ENCODE peak calls at places on chromosomes 16 and 17, in five cellular contexts. One of them, this sample, is unnamed.

GRCh38 chr16:55568151-55568693 is 1.7 kb downstream of the CAPNS2 start:
- DNase-seq in A549: no peak
- DNase-seq in caudate nucleus: no peak
- DNase-seq in esophagus squamous epithelium: no peak
- DNase-seq in cardiac muscle cell: no peak
- DNase-seq in this sample: no peak

GRCh38 chr17:50630524-50631194 is 4.0 kb upstream of the ABCC3 start:
- DNase-seq in A549: peak; percentile 90
- DNase-seq in caudate nucleus: no peak
- DNase-seq in esophagus squamous epithelium: no peak
- DNase-seq in cardiac muscle cell: peak; percentile 23
- DNase-seq in this sample: peak; percentile 43

GRCh38 chr16:87794485-87795078 is 28.8 kb upstream of the KLHDC4 start:
- DNase-seq in A549: no peak
- DNase-seq in caudate nucleus: no peak
- DNase-seq in esophagus squamous epithelium: no peak
- DNase-seq in cardiac muscle cell: no peak
- DNase-seq in this sample: no peak

GRCh38 chr16:46690281-46691178 is 1.1 kb downstream of the ORC6 start:
- DNase-seq in A549: no peak
- DNase-seq in caudate nucleus: no peak
- DNase-seq in esophagus squamous epithelium: no peak
- DNase-seq in cardiac muscle cell: peak; percentile 51
- DNase-seq in this sample: no peak

GRCh38 chr16:72787519-72788268 is 260.2 kb downstream of the ZFHX3 start:
- DNase-seq in A549: no peak
- DNase-seq in caudate nucleus: no peak
- DNase-seq in esophagus squamous epithelium: no peak
- DNase-seq in cardiac muscle cell: peak; percentile 89
- DNase-seq in this sample: peak; percentile 64

GRCh38 chr16:87240211-87241134 is 76.7 kb downstream of the C16orf95 start:
- DNase-seq in A549: no peak
- DNase-seq in caudate nucleus: no peak
- DNase-seq in esophagus squamous epithelium: no peak
- DNase-seq in cardiac muscle cell: peak; percentile 22
- DNase-seq in this sample: no peak

GRCh38 chr17:14922421-14922820 is 342.7 kb downstream of the PMP22 start:
- DNase-seq in A549: no peak
- DNase-seq in caudate nucleus: peak; percentile 3
- DNase-seq in esophagus squamous epithelium: no peak
- DNase-seq in cardiac muscle cell: peak; percentile 42
- DNase-seq in this sample: no peak

GRCh38 chr17:36611345-36612072 is 10.1 kb downstream of the MRM1 start:
- DNase-seq in A549: no peak
- DNase-seq in caudate nucleus: no peak
- DNase-seq in esophagus squamous epithelium: no peak
- DNase-seq in cardiac muscle cell: peak; percentile 85
- DNase-seq in this sample: no peak

GRCh38 chr17:37146578-37147119 is 197.9 kb downstream of the AATF start:
- DNase-seq in A549: no peak
- DNase-seq in caudate nucleus: no peak
- DNase-seq in esophagus squamous epithelium: no peak
- DNase-seq in cardiac muscle cell: no peak
- DNase-seq in this sample: no peak

GRCh38 chr16:87653234-87653633 is 50.9 kb downstream of the JPH3 start:
- DNase-seq in A549: peak; percentile 60
- DNase-seq in caudate nucleus: no peak
- DNase-seq in esophagus squamous epithelium: no peak
- DNase-seq in cardiac muscle cell: no peak
- DNase-seq in this sample: no peak

GRCh38 chr16:3364774-3365427 is 9.2 kb downstream of the OR2C1 start:
- DNase-seq in A549: peak; percentile 81
- DNase-seq in caudate nucleus: peak; percentile 89
- DNase-seq in esophagus squamous epithelium: peak; percentile 53
- DNase-seq in cardiac muscle cell: peak; percentile 97
- DNase-seq in this sample: peak; percentile 87

GRCh38 chr17:45584092-45585036 is 93.8 kb upstream of the PLEKHM1 start:
- DNase-seq in A549: peak; percentile 84
- DNase-seq in caudate nucleus: no peak
- DNase-seq in esophagus squamous epithelium: no peak
- DNase-seq in cardiac muscle cell: peak; percentile 57
- DNase-seq in this sample: peak; percentile 59

GRCh38 chr17:48630925-48631692 is 5.0 kb upstream of the HOXB9 start:
- DNase-seq in A549: no peak
- DNase-seq in caudate nucleus: no peak
- DNase-seq in esophagus squamous epithelium: no peak
- DNase-seq in cardiac muscle cell: no peak
- DNase-seq in this sample: no peak

GRCh38 chr17:32285770-32286517 is 20.3 kb downstream of the RHBDL3 start:
- DNase-seq in A549: no peak
- DNase-seq in caudate nucleus: peak; percentile 68
- DNase-seq in esophagus squamous epithelium: no peak
- DNase-seq in cardiac muscle cell: no peak
- DNase-seq in this sample: no peak

GRCh38 chr17:31216053-31216751 is 80.8 kb downstream of the OMG start:
- DNase-seq in A549: peak; percentile 23
- DNase-seq in caudate nucleus: no peak
- DNase-seq in esophagus squamous epithelium: no peak
- DNase-seq in cardiac muscle cell: peak; percentile 79
- DNase-seq in this sample: no peak

GRCh38 chr17:50768348-50768761 is 1.0 kb upstream of the ANKRD40CL start:
- DNase-seq in A549: peak; percentile 38
- DNase-seq in caudate nucleus: no peak
- DNase-seq in esophagus squamous epithelium: no peak
- DNase-seq in cardiac muscle cell: no peak
- DNase-seq in this sample: no peak

GRCh38 chr17:45904886-45905285 is 10.5 kb downstream of the MAPT start:
- DNase-seq in A549: no peak
- DNase-seq in caudate nucleus: no peak
- DNase-seq in esophagus squamous epithelium: no peak
- DNase-seq in cardiac muscle cell: no peak
- DNase-seq in this sample: no peak

GRCh38 chr16:21156767-21157467 is 1.6 kb upstream of the LDAF1 start:
- DNase-seq in A549: peak; percentile 69
- DNase-seq in caudate nucleus: peak; percentile 12
- DNase-seq in esophagus squamous epithelium: no peak
- DNase-seq in cardiac muscle cell: peak; percentile 86
- DNase-seq in this sample: peak; percentile 40

GRCh38 chr17:74497471-74497870 is 31.0 kb downstream of the CD300A start:
- DNase-seq in A549: no peak
- DNase-seq in caudate nucleus: no peak
- DNase-seq in esophagus squamous epithelium: no peak
- DNase-seq in cardiac muscle cell: no peak
- DNase-seq in this sample: no peak

GRCh38 chr17:43212641-43213490 is 1.2 kb downstream of the TMEM106A start:
- DNase-seq in A549: no peak
- DNase-seq in caudate nucleus: no peak
- DNase-seq in esophagus squamous epithelium: no peak
- DNase-seq in cardiac muscle cell: no peak
- DNase-seq in this sample: no peak

GRCh38 chr16:64865037-64865696 is 256.7 kb downstream of the CDH11 start:
- DNase-seq in A549: no peak
- DNase-seq in caudate nucleus: no peak
- DNase-seq in esophagus squamous epithelium: no peak
- DNase-seq in cardiac muscle cell: peak; percentile 7
- DNase-seq in this sample: no peak

GRCh38 chr16:3578610-3579551 is 1.7 kb upstream of the NLRC3 start:
- DNase-seq in A549: no peak
- DNase-seq in caudate nucleus: no peak
- DNase-seq in esophagus squamous epithelium: no peak
- DNase-seq in cardiac muscle cell: no peak
- DNase-seq in this sample: no peak

GRCh38 chr17:68175905-68176304 is 71.9 kb upstream of the AMZ2 start:
- DNase-seq in A549: no peak
- DNase-seq in caudate nucleus: no peak
- DNase-seq in esophagus squamous epithelium: no peak
- DNase-seq in cardiac muscle cell: no peak
- DNase-seq in this sample: no peak

GRCh38 chr16:50861926-50862325 is 120.0 kb downstream of the CYLD start:
- DNase-seq in A549: peak; percentile 21
- DNase-seq in caudate nucleus: no peak
- DNase-seq in esophagus squamous epithelium: no peak
- DNase-seq in cardiac muscle cell: peak; percentile 81
- DNase-seq in this sample: no peak
- H3K27ac ChIP-seq in A549: no peak overlapping the region
- H3K27ac ChIP-seq in caudate nucleus: peak overlapping the region; percentile 93
- H3K27ac ChIP-seq in esophagus squamous epithelium: no peak overlapping the region
- H3K27ac ChIP-seq in cardiac muscle cell: no peak overlapping the region
- H3K27ac ChIP-seq in this sample: no peak overlapping the region

GRCh38 chr16:50611332-50611934 is 63.2 kb downstream of the NKD1 start:
- DNase-seq in A549: no peak
- DNase-seq in caudate nucleus: no peak
- DNase-seq in esophagus squamous epithelium: no peak
- DNase-seq in cardiac muscle cell: peak; percentile 42
- DNase-seq in this sample: no peak

GRCh38 chr16:50612849-50613198 is 64.6 kb downstream of the NKD1 start:
- DNase-seq in A549: no peak
- DNase-seq in caudate nucleus: no peak
- DNase-seq in esophagus squamous epithelium: no peak
- DNase-seq in cardiac muscle cell: no peak
- DNase-seq in this sample: no peak

GRCh38 chr16:50614956-50615727 is 66.0 kb downstream of the SNX20 start:
- DNase-seq in A549: no peak
- DNase-seq in caudate nucleus: no peak
- DNase-seq in esophagus squamous epithelium: no peak
- DNase-seq in cardiac muscle cell: no peak
- DNase-seq in this sample: no peak

GRCh38 chr16:50611995-50612848 is 64.0 kb downstream of the NKD1 start:
- DNase-seq in A549: no peak
- DNase-seq in caudate nucleus: no peak
- DNase-seq in esophagus squamous epithelium: no peak
- DNase-seq in cardiac muscle cell: no peak
- DNase-seq in this sample: no peak

GRCh38 chr16:50613281-50613991 is 65.2 kb downstream of the NKD1 start:
- DNase-seq in A549: no peak
- DNase-seq in caudate nucleus: no peak
- DNase-seq in esophagus squamous epithelium: no peak
- DNase-seq in cardiac muscle cell: peak; percentile 93
- DNase-seq in this sample: peak; percentile 51
- H3K27ac ChIP-seq in A549: no peak overlapping the region
- H3K27ac ChIP-seq in caudate nucleus: no peak overlapping the region
- H3K27ac ChIP-seq in esophagus squamous epithelium: peak overlapping the region; percentile 93
- H3K27ac ChIP-seq in cardiac muscle cell: no peak overlapping the region
- H3K27ac ChIP-seq in this sample: peak overlapping the region; percentile 2

GRCh38 chr16:10539793-10540192 is 40.6 kb downstream of the EMP2 start:
- DNase-seq in A549: no peak
- DNase-seq in caudate nucleus: no peak
- DNase-seq in esophagus squamous epithelium: no peak
- DNase-seq in cardiac muscle cell: no peak
- DNase-seq in this sample: no peak

GRCh38 chr16:10547708-10548107 is 32.7 kb downstream of the EMP2 start:
- DNase-seq in A549: no peak
- DNase-seq in caudate nucleus: no peak
- DNase-seq in esophagus squamous epithelium: no peak
- DNase-seq in cardiac muscle cell: no peak
- DNase-seq in this sample: no peak

GRCh38 chr16:10541396-10541795 is 39.0 kb downstream of the EMP2 start:
- DNase-seq in A549: no peak
- DNase-seq in caudate nucleus: no peak
- DNase-seq in esophagus squamous epithelium: no peak
- DNase-seq in cardiac muscle cell: no peak
- DNase-seq in this sample: no peak

GRCh38 chr16:10539256-10539655 is 41.1 kb downstream of the EMP2 start:
- DNase-seq in A549: no peak
- DNase-seq in caudate nucleus: no peak
- DNase-seq in esophagus squamous epithelium: no peak
- DNase-seq in cardiac muscle cell: no peak
- DNase-seq in this sample: no peak

GRCh38 chr16:10543231-10543630 is 37.2 kb downstream of the EMP2 start:
- DNase-seq in A549: no peak
- DNase-seq in caudate nucleus: no peak
- DNase-seq in esophagus squamous epithelium: no peak
- DNase-seq in cardiac muscle cell: no peak
- DNase-seq in this sample: no peak
- H3K27ac ChIP-seq in A549: no peak overlapping the region
- H3K27ac ChIP-seq in caudate nucleus: no peak overlapping the region
- H3K27ac ChIP-seq in esophagus squamous epithelium: no peak overlapping the region
- H3K27ac ChIP-seq in cardiac muscle cell: no peak overlapping the region
- H3K27ac ChIP-seq in this sample: no peak overlapping the region

GRCh38 chr16:12801511-12802042 is 2.1 kb downstream of the CPPED1 start:
- DNase-seq in A549: no peak
- DNase-seq in caudate nucleus: no peak
- DNase-seq in esophagus squamous epithelium: no peak
- DNase-seq in cardiac muscle cell: peak; percentile 85
- DNase-seq in this sample: peak; percentile 14
- H3K27ac ChIP-seq in A549: peak overlapping the region; percentile 10
- H3K27ac ChIP-seq in caudate nucleus: no peak overlapping the region
- H3K27ac ChIP-seq in esophagus squamous epithelium: peak overlapping the region; percentile 54
- H3K27ac ChIP-seq in cardiac muscle cell: no peak overlapping the region
- H3K27ac ChIP-seq in this sample: peak overlapping the region; percentile 18

This sample was measured in heart left ventricle.